ENCODE peak calls at places on chromosomes 4 and X, in six cellular contexts. One of them, this sample, is unnamed.

GRCh38 chrX:21658746-21659145 is 616 bp upstream of the KLHL34 start:
- DNase-seq in iris pigment epithelial cell: no peak
- DNase-seq in A549: no peak
- DNase-seq in RKO: no peak
- DNase-seq in 8988T: no peak
- DNase-seq in activated CD4-positive, CD25-positive, alpha-beta regulatory T cell: no peak
- DNase-seq in this sample: no peak

GRCh38 chrX:154465601-154466000 is 7.5 kb downstream of the PLXNA3 start:
- DNase-seq in RKO: no peak
- DNase-seq in 8988T: no peak
- DNase-seq in A549: no peak
- DNase-seq in iris pigment epithelial cell: no peak
- DNase-seq in activated CD4-positive, CD25-positive, alpha-beta regulatory T cell: no peak
- DNase-seq in this sample: no peak

GRCh38 chrX:148412006-148412405 is 88.4 kb upstream of the AFF2 start:
- DNase-seq in RKO: no peak
- DNase-seq in A549: no peak
- DNase-seq in activated CD4-positive, CD25-positive, alpha-beta regulatory T cell: no peak
- DNase-seq in 8988T: no peak
- DNase-seq in iris pigment epithelial cell: no peak
- DNase-seq in this sample: no peak

GRCh38 chr4:147928400-147928799 is 196.5 kb downstream of the ARHGAP10 start:
- DNase-seq in RKO: no peak
- DNase-seq in activated CD4-positive, CD25-positive, alpha-beta regulatory T cell: no peak
- DNase-seq in 8988T: no peak
- DNase-seq in iris pigment epithelial cell: peak
- DNase-seq in A549: no peak
- DNase-seq in this sample: no peak

GRCh38 chr4:72119946-72120345 is 88.1 kb downstream of the NPFFR2 start:
- DNase-seq in 8988T: no peak
- DNase-seq in iris pigment epithelial cell: peak
- DNase-seq in RKO: no peak
- DNase-seq in activated CD4-positive, CD25-positive, alpha-beta regulatory T cell: no peak
- DNase-seq in A549: no peak
- DNase-seq in this sample: no peak

GRCh38 chrX:48974033-48974432 is 2.4 kb upstream of the KCND1 start:
- DNase-seq in A549: no peak
- DNase-seq in 8988T: no peak
- DNase-seq in RKO: no peak
- DNase-seq in iris pigment epithelial cell: no peak
- DNase-seq in activated CD4-positive, CD25-positive, alpha-beta regulatory T cell: no peak
- DNase-seq in this sample: no peak

GRCh38 chr4:89379541-89380035 is 72.0 kb upstream of the GPRIN3 start:
- DNase-seq in iris pigment epithelial cell: no peak
- DNase-seq in RKO: no peak
- DNase-seq in A549: no peak
- DNase-seq in 8988T: no peak
- DNase-seq in activated CD4-positive, CD25-positive, alpha-beta regulatory T cell: no peak
- DNase-seq in this sample: no peak

GRCh38 chrX:30888526-30889146 is 418 bp downstream of the TAB3 start:
- DNase-seq in A549: peak
- DNase-seq in 8988T: peak
- DNase-seq in activated CD4-positive, CD25-positive, alpha-beta regulatory T cell: peak
- DNase-seq in RKO: peak
- DNase-seq in iris pigment epithelial cell: no peak
- DNase-seq in this sample: no peak

GRCh38 chr4:187071896-187072295 is 348.2 kb upstream of the FAT1 start:
- DNase-seq in iris pigment epithelial cell: no peak
- DNase-seq in RKO: no peak
- DNase-seq in A549: no peak
- DNase-seq in activated CD4-positive, CD25-positive, alpha-beta regulatory T cell: no peak
- DNase-seq in 8988T: no peak
- DNase-seq in this sample: no peak

GRCh38 chr4:128958194-128958593 is 135.1 kb downstream of the SCLT1 start:
- DNase-seq in RKO: no peak
- DNase-seq in A549: no peak
- DNase-seq in activated CD4-positive, CD25-positive, alpha-beta regulatory T cell: no peak
- DNase-seq in 8988T: no peak
- DNase-seq in iris pigment epithelial cell: peak
- DNase-seq in this sample: no peak

GRCh38 chr4:155643087-155643486 is 23.6 kb upstream of the GUCY1A1 start:
- DNase-seq in activated CD4-positive, CD25-positive, alpha-beta regulatory T cell: no peak
- DNase-seq in A549: no peak
- DNase-seq in RKO: no peak
- DNase-seq in 8988T: no peak
- DNase-seq in iris pigment epithelial cell: no peak
- DNase-seq in this sample: no peak

GRCh38 chr4:167049257-167049656 is 185.0 kb downstream of the SPOCK3 start:
- DNase-seq in A549: no peak
- DNase-seq in 8988T: no peak
- DNase-seq in iris pigment epithelial cell: no peak
- DNase-seq in RKO: no peak
- DNase-seq in activated CD4-positive, CD25-positive, alpha-beta regulatory T cell: no peak
- DNase-seq in this sample: no peak

GRCh38 chrX:48156014-48156413 is 25.6 kb downstream of the SPACA5B start:
- DNase-seq in iris pigment epithelial cell: no peak
- DNase-seq in activated CD4-positive, CD25-positive, alpha-beta regulatory T cell: no peak
- DNase-seq in RKO: no peak
- DNase-seq in 8988T: no peak
- DNase-seq in A549: no peak
- DNase-seq in this sample: no peak

GRCh38 chr4:165872443-165873297 is at the start of gene TLL1:
- DNase-seq in iris pigment epithelial cell: peak
- DNase-seq in A549: peak
- DNase-seq in activated CD4-positive, CD25-positive, alpha-beta regulatory T cell: no peak
- DNase-seq in RKO: no peak
- DNase-seq in 8988T: no peak
- DNase-seq in this sample: no peak

GRCh38 chr4:169664615-169665014 is 44.2 kb downstream of the CLCN3 start:
- DNase-seq in A549: no peak
- DNase-seq in iris pigment epithelial cell: no peak
- DNase-seq in activated CD4-positive, CD25-positive, alpha-beta regulatory T cell: no peak
- DNase-seq in 8988T: no peak
- DNase-seq in RKO: no peak
- DNase-seq in this sample: no peak

GRCh38 chr4:100162027-100162685 is 28.1 kb downstream of the DDIT4L start:
- DNase-seq in activated CD4-positive, CD25-positive, alpha-beta regulatory T cell: no peak
- DNase-seq in A549: no peak
- DNase-seq in 8988T: no peak
- DNase-seq in RKO: no peak
- DNase-seq in iris pigment epithelial cell: no peak
- DNase-seq in this sample: no peak

GRCh38 chr4:20430555-20430954 is 178.8 kb downstream of the SLIT2 start:
- DNase-seq in 8988T: no peak
- DNase-seq in activated CD4-positive, CD25-positive, alpha-beta regulatory T cell: no peak
- DNase-seq in RKO: no peak
- DNase-seq in iris pigment epithelial cell: peak
- DNase-seq in A549: no peak
- DNase-seq in this sample: peak

GRCh38 chrX:2921193-2921592 is 7.9 kb downstream of the ARSD start:
- DNase-seq in 8988T: no peak
- DNase-seq in A549: no peak
- DNase-seq in RKO: no peak
- DNase-seq in activated CD4-positive, CD25-positive, alpha-beta regulatory T cell: no peak
- DNase-seq in iris pigment epithelial cell: no peak
- DNase-seq in this sample: no peak

GRCh38 chr4:6180841-6181631 is 19.3 kb downstream of the JAKMIP1 start:
- DNase-seq in RKO: no peak
- DNase-seq in iris pigment epithelial cell: no peak
- DNase-seq in A549: no peak
- DNase-seq in 8988T: no peak
- DNase-seq in activated CD4-positive, CD25-positive, alpha-beta regulatory T cell: no peak
- DNase-seq in this sample: no peak

GRCh38 chr4:18419780-18420179 is 398.2 kb upstream of the LCORL start:
- DNase-seq in RKO: no peak
- DNase-seq in A549: no peak
- DNase-seq in 8988T: no peak
- DNase-seq in iris pigment epithelial cell: no peak
- DNase-seq in activated CD4-positive, CD25-positive, alpha-beta regulatory T cell: no peak
- DNase-seq in this sample: no peak